ENCODE peak calls at places on chromosomes 1 and 21, in four cellular contexts. A is GM23338, R is astrocyte of the spinal cord, D is HL-60. O is an unnamed sample.

GRCh38 chr1:245938046-245938435 is 569.0 kb downstream of the SMYD3 start:
- DNase-seq in D (no peak), R (no peak), A (no peak), O (no peak)

GRCh38 chr1:12553963-12554362 is 64.0 kb downstream of the DHRS3 start:
- DNase-seq in R (no peak), A (no peak), D (no peak), O (no peak)

GRCh38 chr1:180165509-180166435 is 11.1 kb downstream of the QSOX1 start:
- DNase-seq in R (no peak), A (no peak), D (no peak), O (no peak)

GRCh38 chr1:9265037-9265436 is 27.7 kb upstream of the SPSB1 start:
- DNase-seq in D (no peak), R (no peak), A (no peak), O (no peak)

GRCh38 chr1:26861889-26862371 is 1.0 kb upstream of the SFN start:
- DNase-seq in D (no peak), A (no peak), R (no peak), O (no peak)

GRCh38 chr1:228309548-228310067 is 97.0 kb downstream of the TRIM11 start:
- DNase-seq in A (no peak), D (no peak), R (no peak), O (no peak)

GRCh38 chr1:16926491-16927195 is 4.9 kb downstream of the CROCC start:
- DNase-seq in A (peak), R (peak), D (no peak), O (no peak)

GRCh38 chr21:31182231-31183129 is 144.2 kb upstream of the KRTAP19-8 start:
- DNase-seq in D (no peak), R (no peak), A (no peak), O (no peak)

GRCh38 chr1:240567066-240567465 is 44.9 kb downstream of the GREM2 start:
- DNase-seq in A (no peak), R (no peak), D (no peak), O (no peak)

GRCh38 chr1:206430031-206430983 is 40.0 kb upstream of the IKBKE start:
- DNase-seq in R (peak), D (peak), A (no peak), O (peak)

GRCh38 chr21:37815893-37816292 is 100.4 kb downstream of the KCNJ6 start:
- DNase-seq in R (no peak), A (no peak), D (no peak), O (no peak)

GRCh38 chr21:37821791-37822450 is 94.3 kb downstream of the KCNJ6 start:
- DNase-seq in R (no peak), D (no peak), A (no peak), O (no peak)

GRCh38 chr21:37817242-37817641 is 99.0 kb downstream of the KCNJ6 start:
- DNase-seq in R (no peak), A (no peak), D (no peak), O (no peak)

GRCh38 chr21:37819372-37819771 is 96.9 kb downstream of the KCNJ6 start:
- DNase-seq in D (no peak), R (no peak), A (no peak), O (no peak)
- TF ChIP-seq CTCF in D (no peak), R (no peak), A (no peak), O (no peak)

GRCh38 chr1:230067871-230068814 is 1.1 kb downstream of the GALNT2 start:
- DNase-seq in R (no peak), D (no peak), A (peak), O (peak)
- TF ChIP-seq CTCF in R (peak), D (no peak), A (no peak), O (no peak)

GRCh38 chr1:15107052-15107687 is 46.4 kb upstream of the TMEM51 start:
- DNase-seq in D (no peak), R (no peak), A (no peak), O (no peak)

GRCh38 chr1:15107897-15108296 is 45.6 kb upstream of the TMEM51 start:
- DNase-seq in A (peak), D (no peak), R (no peak), O (no peak)

GRCh38 chr1:15111597-15111996 is 42.0 kb upstream of the TMEM51 start:
- DNase-seq in A (no peak), D (no peak), R (no peak), O (no peak)

GRCh38 chr1:15110867-15111230 is 42.7 kb upstream of the TMEM51 start:
- DNase-seq in A (peak), D (no peak), R (no peak), O (no peak)

DNA sequence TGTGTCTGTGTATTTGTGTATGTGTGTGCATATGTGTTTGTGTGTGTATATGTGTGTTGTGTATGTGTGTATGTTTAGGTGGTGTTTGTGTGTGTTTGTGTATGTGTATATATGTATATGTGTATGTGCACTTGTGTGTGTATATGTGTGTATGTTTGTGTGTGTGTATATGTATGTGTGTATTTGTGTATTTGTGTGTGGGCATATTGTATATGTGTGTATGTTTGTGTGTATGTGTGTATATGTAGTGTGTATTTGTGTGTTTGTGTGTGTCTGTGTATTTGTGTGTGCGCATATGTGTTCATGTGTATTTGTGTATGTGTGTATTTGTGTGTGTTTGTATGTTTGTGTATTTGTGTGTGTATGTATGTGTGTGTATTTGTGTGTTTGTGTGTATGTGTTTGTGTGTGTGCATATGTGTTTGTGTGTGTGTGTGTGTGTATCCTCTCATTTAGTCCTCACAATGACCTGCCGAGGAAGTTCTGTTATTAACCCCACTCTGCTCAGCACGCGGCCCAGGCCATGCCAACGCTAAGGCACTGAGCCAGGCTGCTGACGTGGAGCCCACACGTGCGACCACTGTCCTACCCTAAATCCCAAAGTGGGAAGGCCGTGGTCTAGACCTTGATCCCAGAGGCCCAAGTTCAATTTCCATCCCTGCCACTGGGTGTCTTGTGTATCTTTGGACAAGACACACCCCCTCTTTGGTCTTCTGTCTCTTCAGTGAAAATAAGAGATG is 43.2 kb upstream of the TMEM51 start:
- DNase-seq in R (no peak), A (no peak), D (no peak), O (no peak)
- TF ChIP-seq CTCF in R (no peak), A (no peak), D (no peak), O (no peak)

DNA sequence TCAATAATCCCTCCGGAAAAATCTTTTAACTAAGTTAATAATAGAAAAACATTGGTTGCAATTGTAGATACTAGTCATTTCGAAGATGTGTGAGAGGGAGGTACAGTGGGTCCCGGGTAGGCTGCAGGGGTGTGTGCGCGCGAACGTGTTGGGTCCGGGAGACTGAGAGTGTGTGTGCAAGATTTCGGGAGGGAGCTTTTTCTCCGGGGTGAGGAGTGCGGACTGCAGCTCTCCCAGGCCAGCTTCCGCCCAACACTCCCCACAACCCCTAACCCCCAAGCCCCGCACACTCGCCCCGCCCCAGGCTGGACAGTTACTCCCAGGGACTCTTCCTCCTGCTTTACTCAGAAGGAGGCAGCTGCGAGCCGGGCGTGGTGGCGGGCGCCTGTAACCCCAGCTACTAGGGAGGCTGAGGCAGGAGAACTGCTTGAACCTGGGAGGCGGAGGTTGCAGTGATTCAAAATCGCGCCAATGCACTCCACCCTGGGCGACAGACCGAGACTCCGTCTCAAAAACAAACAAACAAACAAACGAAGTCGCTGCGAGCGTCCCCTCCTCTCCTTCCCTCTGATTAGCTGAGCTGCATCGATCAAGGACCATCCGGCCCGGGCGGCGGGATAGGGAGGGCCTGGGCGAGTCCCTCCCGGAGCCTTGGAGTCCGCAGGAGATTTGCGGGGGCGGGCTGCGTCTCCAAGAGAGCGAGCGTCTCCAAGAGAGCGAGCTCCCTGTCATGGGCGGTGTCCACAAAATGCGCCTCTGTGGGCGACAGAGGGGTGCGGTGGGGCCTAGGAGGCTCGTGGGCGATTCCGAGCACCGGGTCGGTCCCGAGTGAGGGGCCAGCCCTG is 28.3 kb upstream of the PPM1J start:
- DNase-seq in D (no peak), R (no peak), A (peak), O (no peak)
- TF ChIP-seq CTCF in D (no peak), R (no peak), A (no peak), O (no peak)

GRCh38 chr1:6393400-6394187 is at the start of gene ACOT7:
- DNase-seq in D (peak), R (peak), A (peak), O (peak)
- TF ChIP-seq CTCF in D (no peak), R (peak), A (peak), O (no peak)

DNA sequence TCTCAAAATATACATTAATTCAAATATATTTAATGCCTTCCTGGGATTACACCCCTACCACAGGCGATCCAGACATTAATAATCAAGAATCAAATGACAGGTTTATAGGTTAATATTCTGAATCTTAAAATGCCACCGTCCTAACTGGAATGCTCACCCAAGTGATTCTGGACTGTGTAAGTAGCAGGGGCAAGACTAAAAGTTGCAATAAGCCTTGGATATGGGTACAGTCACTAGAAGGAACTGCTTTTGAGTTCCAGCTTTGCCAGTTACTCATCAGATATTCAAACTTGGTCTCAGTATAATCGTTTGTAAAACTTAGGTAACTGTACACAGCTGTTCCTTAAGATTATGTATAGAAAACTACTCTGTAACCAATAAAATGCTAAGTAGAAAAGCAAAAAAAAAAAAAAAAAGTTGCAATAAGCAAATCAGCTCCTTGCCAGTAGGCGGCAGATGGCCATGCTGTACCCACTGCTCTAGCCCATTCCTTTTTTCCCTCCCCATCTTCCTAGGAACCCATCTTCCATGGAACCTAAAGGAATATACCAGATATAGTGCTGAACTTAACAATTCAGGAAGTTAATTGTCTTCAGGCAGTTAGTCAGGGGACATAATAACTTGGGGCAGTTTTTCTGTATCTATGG is 10.5 kb downstream of the RO60 start:
- DNase-seq in D (no peak), R (peak), A (peak), O (no peak)
- TF ChIP-seq CTCF in D (no peak), R (peak), A (peak), O (no peak)

DNA sequence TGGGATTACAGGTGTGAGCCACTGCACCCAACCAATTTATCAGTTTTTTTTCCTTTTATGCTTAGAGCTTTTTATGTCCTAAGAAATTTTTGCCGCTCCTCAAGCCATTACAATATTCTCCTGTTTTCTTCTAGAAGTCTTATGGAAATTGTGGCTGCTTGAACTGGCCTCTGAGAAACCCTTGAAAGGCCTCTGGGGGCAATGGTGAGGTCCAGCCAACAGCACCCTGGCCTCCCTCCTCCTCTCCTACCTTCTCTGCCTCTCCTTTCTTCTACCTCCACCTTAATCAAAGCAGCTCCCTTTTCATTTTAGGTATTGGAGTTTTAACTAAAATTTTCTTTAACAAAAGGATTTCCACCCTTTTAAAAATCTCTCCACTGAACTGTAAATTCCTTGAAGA is 24.5 kb upstream of the RGS16 start:
- DNase-seq in D (no peak), R (no peak), A (no peak), O (no peak)
- TF ChIP-seq CTCF in D (no peak), R (no peak), A (peak), O (no peak)

DNA sequence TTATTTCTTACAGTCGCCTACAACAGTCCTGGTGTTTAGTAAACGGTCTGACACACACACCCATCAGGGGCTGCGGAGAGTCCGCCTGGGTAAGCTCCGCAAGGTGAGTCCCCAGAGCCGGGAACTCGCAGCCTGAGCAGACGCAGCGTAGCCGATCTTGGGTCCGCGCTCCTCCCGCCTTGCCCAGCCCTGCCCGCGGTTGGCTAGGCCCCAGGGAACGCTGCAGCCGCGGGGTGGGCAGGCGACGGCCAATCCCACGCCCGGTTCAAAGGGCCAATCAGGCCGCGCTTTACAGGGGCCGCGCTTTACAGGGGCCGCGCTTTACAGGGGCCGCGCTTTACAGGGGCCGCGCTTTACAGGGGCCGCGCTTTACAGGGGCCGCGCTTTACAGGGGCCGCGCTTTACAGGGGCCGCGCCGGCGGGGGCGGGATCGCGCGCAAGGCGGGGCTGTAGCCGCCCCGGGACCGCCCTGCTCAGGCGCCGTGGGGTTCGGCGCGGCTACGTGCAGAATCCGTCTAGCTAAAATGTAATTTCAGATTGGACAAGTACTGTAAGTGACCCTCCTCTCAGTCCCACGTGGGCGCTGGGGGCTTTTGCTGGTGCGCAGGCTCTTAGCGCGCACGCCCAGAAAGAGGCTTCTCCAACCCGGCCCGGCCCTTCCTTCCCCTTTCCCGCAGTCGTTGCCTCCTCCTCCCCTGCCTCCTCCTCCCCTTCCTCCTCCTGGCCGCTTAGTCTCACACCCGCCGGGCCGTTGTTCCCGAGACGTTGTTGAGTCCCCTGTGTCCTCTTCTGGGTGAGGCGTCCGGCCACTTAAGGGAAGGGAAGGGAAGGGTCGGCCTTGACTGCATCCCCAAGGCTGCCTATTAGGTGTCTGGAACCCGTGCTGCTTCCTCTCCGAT is at the start of gene FGGY:
- DNase-seq in R (peak), D (peak), A (peak), O (peak)
- TF ChIP-seq CTCF in R (no peak), D (no peak), A (no peak), O (no peak)

GRCh38 chr1:38570576-38570975 is 289.0 kb downstream of the RRAGC start:
- DNase-seq in R (no peak), D (no peak), A (no peak), O (no peak)

GRCh38 chr1:38569932-38570356 is 289.6 kb downstream of the RRAGC start:
- DNase-seq in A (no peak), D (no peak), R (no peak), O (no peak)

GRCh38 chr1:38567401-38567800 is 292.2 kb downstream of the RRAGC start:
- DNase-seq in A (no peak), R (no peak), D (no peak), O (no peak)

GRCh38 chr1:38564946-38565570 is 294.5 kb downstream of the RRAGC start:
- DNase-seq in D (no peak), A (no peak), R (no peak), O (no peak)

GRCh38 chr1:38568061-38568857 is 291.3 kb downstream of the RRAGC start:
- DNase-seq in R (no peak), A (no peak), D (no peak), O (no peak)
- TF ChIP-seq CTCF in R (no peak), A (no peak), D (no peak), O (no peak)

O was measured in GM20000.